ENCODE peak calls at places on chromosomes 6 and 20, in six cellular contexts. R, Y, L, J, D and X are unnamed samples.
A peak's percentile ranks its signal among the peaks of the same experiment; 100 is the strongest.

GRCh38 chr20:35333606-35334005 is 41.4 kb upstream of the FAM83C start:
- DNase-seq in R (no peak), Y (no peak), L (no peak), J (no peak), D (no peak), X (no peak)

GRCh38 chr20:1291191-1291741 is 25.2 kb downstream of the SNPH start:
- DNase-seq in R (no peak), Y (no peak), L (no peak), J (no peak), D (no peak), X (peak; percentile 57)

GRCh38 chr20:38357653-38358207 is 11.4 kb downstream of the LBP start:
- DNase-seq in R (no peak), Y (no peak), L (no peak), J (no peak), D (no peak), X (no peak)

GRCh38 chr20:52748235-52748950 is 223.8 kb upstream of the TSHZ2 start:
- DNase-seq in R (no peak), Y (no peak), L (no peak), J (peak; percentile 27), D (no peak), X (peak; percentile 9)

GRCh38 chr6:43436577-43437282 is 9.4 kb downstream of the ABCC10 start:
- DNase-seq in R (peak; percentile 44), Y (peak; percentile 78), L (no peak), J (no peak), D (no peak), X (peak; percentile 80)

GRCh38 chr6:157312733-157313132 is 10.6 kb downstream of the TMEM242 start:
- DNase-seq in R (no peak), Y (no peak), L (no peak), J (no peak), D (no peak), X (no peak)

GRCh38 chr20:50380697-50381040 is 129.5 kb upstream of the PTPN1 start:
- DNase-seq in R (no peak), Y (no peak), L (no peak), J (peak; percentile 25), D (no peak), X (peak; percentile 80)

GRCh38 chr20:2801459-2801728 is 967 bp upstream of the CPXM1 start:
- DNase-seq in R (no peak), Y (no peak), L (peak; percentile 72), J (no peak), D (no peak), X (no peak)

GRCh38 chr6:142335415-142335814 is 33.6 kb downstream of the ADGRG6 start:
- DNase-seq in R (no peak), Y (no peak), L (no peak), J (no peak), D (no peak), X (no peak)

GRCh38 chr20:41862476-41862875 is 244.3 kb upstream of the CHD6 start:
- DNase-seq in R (no peak), Y (no peak), L (no peak), J (no peak), D (no peak), X (no peak)

GRCh38 chr6:52724406-52725121 is 38.7 kb downstream of the GSTA2 start:
- DNase-seq in R (peak; percentile 15), Y (peak; percentile 16), L (peak; percentile 89), J (peak; percentile 87), D (peak; percentile 46), X (peak; percentile 72)

GRCh38 chr6:168206186-168206585 is 113.4 kb downstream of the DACT2 start:
- DNase-seq in R (no peak), Y (no peak), L (no peak), J (no peak), D (no peak), X (no peak)

GRCh38 chr6:43668151-43669028 is 19.2 kb downstream of the MRPS18A start:
- DNase-seq in R (no peak), Y (no peak), L (peak; percentile 88), J (peak; percentile 87), D (peak; percentile 39), X (peak; percentile 50)

GRCh38 chr6:47075168-47075567 is 33.0 kb upstream of the ADGRF1 start:
- DNase-seq in R (no peak), Y (no peak), L (no peak), J (no peak), D (no peak), X (no peak)

GRCh38 chr6:47075741-47076421 is 33.7 kb upstream of the ADGRF1 start:
- DNase-seq in R (no peak), Y (no peak), L (no peak), J (no peak), D (no peak), X (peak; percentile 62)

GRCh38 chr6:47071681-47072080 is 29.5 kb upstream of the ADGRF1 start:
- DNase-seq in R (no peak), Y (no peak), L (no peak), J (peak; percentile 73), D (no peak), X (no peak)

GRCh38 chr6:47072667-47073066 is 30.5 kb upstream of the ADGRF1 start:
- DNase-seq in R (no peak), Y (no peak), L (no peak), J (no peak), D (no peak), X (no peak)

GRCh38 chr6:47073125-47074110 is 31.3 kb upstream of the ADGRF1 start:
- DNase-seq in R (no peak), Y (no peak), L (no peak), J (no peak), D (no peak), X (no peak)
- TF ChIP-seq CTCF in R (peak; percentile 17), Y (peak; percentile 45), L (no peak), J (peak; percentile 41), D (no peak), X (peak; percentile 53)

GRCh38 chr6:72049376-72049775 is 163.0 kb downstream of the RIMS1 start:
- DNase-seq in R (no peak), Y (no peak), L (no peak), J (no peak), D (no peak), X (no peak)
- H3K4me3 ChIP-seq in R (no peak overlapping the region), Y (no peak overlapping the region), L (no peak overlapping the region), J (no peak overlapping the region), D (no peak overlapping the region), X (no peak overlapping the region)

GRCh38 chr20:32672982-32673727 is 586 bp downstream of the C20orf203 start:
- DNase-seq in R (no peak), Y (no peak), L (no peak), J (no peak), D (peak; percentile 30), X (no peak)
- TF ChIP-seq CTCF in R (no peak), Y (no peak), L (no peak), J (no peak), D (no peak), X (no peak)

GRCh38 chr6:41284726-41285125 is 1.8 kb downstream of the TREM1 start:
- DNase-seq in R (no peak), Y (peak; percentile 2), L (no peak), J (no peak), D (no peak), X (peak; percentile 66)
- H3K4me3 ChIP-seq in R (no peak overlapping the region), Y (no peak overlapping the region), L (no peak overlapping the region), J (no peak overlapping the region), D (no peak overlapping the region), X (no peak overlapping the region)

GRCh38 chr20:31569163-31570020 is 35.7 kb upstream of the ID1 start:
- DNase-seq in R (no peak), Y (no peak), L (peak; percentile 93), J (peak; percentile 83), D (peak; percentile 68), X (peak; percentile 58)

GRCh38 chr20:31568773-31569162 is 36.3 kb upstream of the ID1 start:
- DNase-seq in R (no peak), Y (no peak), L (no peak), J (no peak), D (no peak), X (no peak)

GRCh38 chr20:31568041-31568731 is 36.9 kb upstream of the ID1 start:
- DNase-seq in R (no peak), Y (no peak), L (no peak), J (no peak), D (no peak), X (no peak)

GRCh38 chr20:31570735-31571617 is 34.1 kb upstream of the ID1 start:
- DNase-seq in R (peak; percentile 54), Y (no peak), L (no peak), J (no peak), D (no peak), X (no peak)

DNA sequence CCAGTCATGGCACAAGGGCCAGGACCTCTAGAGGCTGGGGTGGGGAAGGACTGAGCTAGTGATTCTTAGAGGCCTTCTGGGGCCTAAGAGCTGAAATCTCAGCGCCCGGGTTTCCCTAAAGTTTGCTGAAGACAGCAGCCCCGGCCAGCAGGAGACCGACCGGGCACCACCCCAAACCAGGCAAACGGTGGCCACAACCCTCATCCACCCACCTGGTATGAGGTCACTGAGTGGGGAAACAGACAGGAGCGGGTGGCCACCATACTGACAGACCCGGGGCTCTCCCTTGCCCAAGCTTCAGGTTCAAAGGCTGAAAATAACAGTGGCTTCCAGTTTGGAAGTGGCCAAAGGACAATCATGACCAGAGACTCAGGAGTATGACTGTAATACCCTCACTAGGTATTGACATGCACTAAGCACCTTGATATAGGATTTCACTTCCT is 35.0 kb upstream of the ID1 start:
- DNase-seq in R (no peak), Y (no peak), L (no peak), J (no peak), D (no peak), X (no peak)
- TF ChIP-seq CTCF in R (no peak), Y (no peak), L (no peak), J (no peak), D (no peak), X (no peak)